ENCODE peak calls at places on chromosome 5, in five cellular contexts. Y is HCT116, I is HFFc6, J is BJ, F is transverse colon. C is an unnamed sample.
A peak's percentile ranks its signal among the peaks of the same experiment; 100 is the strongest.

GRCh38 chr5:130985776-130986175 is 179.3 kb downstream of the HINT1 start:
- DNase-seq in Y (no peak), I (no peak), J (no peak), F (no peak), C (no peak)

GRCh38 chr5:120873083-120873482 is 409.0 kb downstream of the PRR16 start:
- DNase-seq in Y (no peak), I (no peak), J (no peak), F (no peak), C (no peak)

GRCh38 chr5:142807378-142807911 is 37.3 kb downstream of the ARHGAP26 start:
- DNase-seq in Y (no peak), I (no peak), J (no peak), F (no peak), C (no peak)

GRCh38 chr5:177370488-177371119 is 12.9 kb downstream of the RGS14 start:
- DNase-seq in Y (peak; percentile 94), I (peak; percentile 47), J (peak; percentile 35), F (peak; percentile 87), C (peak; percentile 68)

GRCh38 chr5:60340965-60341471 is 358.9 kb downstream of the DEPDC1B start:
- DNase-seq in Y (no peak), I (no peak), J (no peak), F (no peak), C (peak; percentile 17)

GRCh38 chr5:109250533-109251329 is 159.0 kb downstream of the PJA2 start:
- DNase-seq in Y (no peak), I (no peak), J (no peak), F (no peak), C (no peak)

GRCh38 chr5:145787996-145788395 is 47.1 kb downstream of the PRELID2 start:
- DNase-seq in Y (no peak), I (no peak), J (no peak), F (no peak), C (no peak)

GRCh38 chr5:163893301-163893700 is 387.9 kb downstream of the MAT2B start:
- DNase-seq in Y (no peak), I (no peak), J (no peak), F (no peak), C (no peak)

GRCh38 chr5:81800797-81801196 is 49.9 kb upstream of the SSBP2 start:
- DNase-seq in Y (no peak), I (no peak), J (no peak), F (no peak), C (no peak)

GRCh38 chr5:178330791-178331404 is 98.3 kb upstream of the PHYKPL start:
- DNase-seq in Y (no peak), I (no peak), J (no peak), F (no peak), C (no peak)

GRCh38 chr5:136070486-136071285 is 41.9 kb downstream of the TGFBI start:
- DNase-seq in Y (no peak), I (no peak), J (no peak), F (no peak), C (no peak)

GRCh38 chr5:39427225-39427624 is 2.4 kb upstream of the DAB2 start:
- DNase-seq in Y (no peak), I (peak; percentile 72), J (peak; percentile 41), F (no peak), C (no peak)

GRCh38 chr5:31987985-31988710 is 186.0 kb downstream of the GOLPH3 start:
- DNase-seq in Y (peak; percentile 77), I (peak; percentile 96), J (peak; percentile 73), F (no peak), C (no peak)

GRCh38 chr5:175590471-175590881 is 67.4 kb upstream of the HRH2 start:
- DNase-seq in Y (no peak), I (peak; percentile 55), J (no peak), F (no peak), C (no peak)

GRCh38 chr5:80741015-80741414 is 86.2 kb upstream of the DHFR start:
- DNase-seq in Y (no peak), I (no peak), J (no peak), F (no peak), C (no peak)

GRCh38 chr5:59506285-59506877 is 387.1 kb downstream of the PDE4D start:
- DNase-seq in Y (no peak), I (peak; percentile 26), J (no peak), F (no peak), C (no peak)

GRCh38 chr5:40660751-40661150 is 19.0 kb upstream of the PTGER4 start:
- DNase-seq in Y (no peak), I (no peak), J (no peak), F (no peak), C (no peak)

GRCh38 chr5:40655138-40655537 is 24.6 kb upstream of the PTGER4 start:
- DNase-seq in Y (no peak), I (no peak), J (no peak), F (no peak), C (no peak)

GRCh38 chr5:40654377-40655006 is 25.2 kb upstream of the PTGER4 start:
- DNase-seq in Y (no peak), I (no peak), J (no peak), F (no peak), C (no peak)

GRCh38 chr5:40653221-40654022 is 26.3 kb upstream of the PTGER4 start:
- DNase-seq in Y (no peak), I (no peak), J (no peak), F (no peak), C (no peak)

DNA sequence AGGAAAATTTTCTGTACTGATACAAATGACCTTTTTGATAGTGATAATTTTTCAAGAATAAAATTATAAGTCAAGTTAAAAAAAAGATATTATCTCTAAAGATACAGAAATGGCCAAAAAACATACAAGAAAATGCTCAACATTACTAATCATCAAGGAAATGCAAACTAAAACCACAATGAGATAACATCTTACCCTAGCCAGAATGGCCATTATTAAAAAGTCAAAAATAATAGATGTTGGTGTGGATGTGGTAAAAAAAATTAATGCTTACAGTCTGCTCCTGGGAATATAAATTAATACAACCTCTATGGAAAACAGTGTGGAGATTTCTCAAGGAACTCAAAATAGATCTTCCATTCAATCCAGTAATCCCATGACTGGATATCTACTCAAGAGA is 22.9 kb upstream of the PTGER4 start:
- DNase-seq in Y (no peak), I (peak; percentile 11), J (no peak), F (no peak), C (no peak)
- TF ChIP-seq CTCF in Y (no peak), I (no peak), J (no peak), F (no peak), C (no peak)

DNA sequence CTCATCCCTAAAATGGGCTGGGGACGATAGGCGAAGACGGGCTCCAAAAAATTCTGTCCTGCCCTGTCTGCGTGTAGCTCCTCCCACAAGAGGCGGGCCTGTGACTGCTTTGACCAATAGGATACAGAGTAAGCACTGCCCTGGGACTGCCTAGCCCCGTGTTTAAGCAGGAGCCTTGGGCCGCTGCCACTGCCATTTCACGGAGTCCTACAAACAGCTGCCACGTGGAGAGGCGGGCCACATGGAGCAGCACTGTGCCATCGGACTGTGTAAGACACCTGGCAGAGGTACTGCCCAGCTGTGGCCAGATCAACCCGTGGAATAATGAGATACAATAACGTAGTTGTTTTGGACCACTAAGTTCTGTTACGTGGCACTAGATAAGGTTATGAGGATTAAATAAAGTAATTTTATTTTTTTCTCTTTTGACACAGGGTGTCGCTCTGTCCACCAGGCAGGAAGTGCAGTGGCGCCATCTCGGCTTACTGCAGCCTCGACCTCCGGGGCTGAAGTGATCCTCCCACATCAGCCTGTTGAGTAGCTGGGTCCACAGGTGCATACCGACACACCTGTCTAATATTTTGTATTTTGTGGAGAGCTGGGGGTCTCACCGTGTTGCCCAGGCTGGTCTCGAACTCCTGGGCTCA is 87.2 kb downstream of the LMNB1 start:
- DNase-seq in Y (no peak), I (no peak), J (no peak), F (no peak), C (no peak)
- TF ChIP-seq CTCF in Y (no peak), I (no peak), J (no peak), F (no peak), C (no peak)

GRCh38 chr5:73999306-73999705 is 373.3 kb downstream of the ARHGEF28 start:
- DNase-seq in Y (no peak), I (no peak), J (no peak), F (no peak), C (no peak)

GRCh38 chr5:73997936-73998335 is 371.9 kb downstream of the ARHGEF28 start:
- DNase-seq in Y (no peak), I (peak; percentile 4), J (no peak), F (no peak), C (no peak)

GRCh38 chr5:73998496-73998895 is 372.5 kb downstream of the ARHGEF28 start:
- DNase-seq in Y (no peak), I (no peak), J (no peak), F (no peak), C (no peak)

GRCh38 chr5:73996181-73996770 is 370.3 kb downstream of the ARHGEF28 start:
- DNase-seq in Y (no peak), I (no peak), J (no peak), F (no peak), C (no peak)

GRCh38 chr5:73994963-73995362 is 369.0 kb downstream of the ARHGEF28 start:
- DNase-seq in Y (no peak), I (peak; percentile 18), J (no peak), F (no peak), C (no peak)
- TF ChIP-seq CTCF in Y (no peak), I (no peak), J (no peak), F (no peak), C (no peak)

GRCh38 chr5:148221510-148221909 is 16.8 kb upstream of the MARCOL start:
- DNase-seq in Y (no peak), I (no peak), J (no peak), F (no peak), C (no peak)
- TF ChIP-seq CTCF in Y (no peak), I (no peak), J (no peak), F (no peak), C (no peak)

GRCh38 chr5:168457542-168457941 is 28.7 kb upstream of the RARS1 start:
- DNase-seq in Y (no peak), I (no peak), J (no peak), F (no peak), C (no peak)
- TF ChIP-seq CTCF in Y (no peak), I (no peak), J (no peak), F (no peak), C (no peak)

GRCh38 chr5:169439362-169439761 is 138.4 kb upstream of the SLIT3 start:
- DNase-seq in Y (no peak), I (no peak), J (no peak), F (no peak), C (no peak)
- TF ChIP-seq CTCF in Y (no peak), I (no peak), J (no peak), F (no peak), C (no peak)

DNA sequence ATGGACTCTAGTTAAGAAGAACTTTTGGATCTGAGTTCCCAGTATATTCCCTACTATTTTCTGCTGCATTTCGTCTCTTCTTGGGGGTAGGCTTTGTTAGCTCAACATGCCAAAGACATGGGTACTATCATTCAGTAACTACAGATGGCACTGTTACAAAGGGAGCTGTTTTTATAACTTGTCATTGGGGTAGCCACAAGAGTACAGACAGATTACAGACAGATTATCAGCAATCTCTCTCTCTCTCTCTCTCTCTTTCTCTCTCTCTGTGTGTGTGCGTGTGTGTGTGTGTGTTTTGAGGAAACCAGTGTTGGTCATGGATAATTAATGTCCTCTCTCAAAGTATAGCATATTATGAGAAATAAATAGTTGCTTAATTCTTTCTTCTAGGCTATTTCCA is 116.1 kb downstream of the WDR70 start:
- DNase-seq in Y (no peak), I (peak; percentile 60), J (no peak), F (no peak), C (no peak)
- TF ChIP-seq CTCF in Y (no peak), I (peak; percentile 61), J (peak; percentile 23), F (no peak), C (no peak)